ENCODE peak calls at places on chromosomes 13 and 19, in six cellular contexts. P, G, M, N, Y and U are unnamed samples.
A peak's percentile ranks its signal among the peaks of the same experiment; 100 is the strongest.

GRCh38 chr13:37646531-37646930 is 48.0 kb upstream of the POSTN start:
- DNase-seq in M (no peak), G (no peak), N (no peak), Y (no peak), P (no peak), U (no peak)

GRCh38 chr13:100394005-100394695 is 194.4 kb downstream of the GGACT start:
- DNase-seq in G (no peak), Y (peak; percentile 90), M (no peak), P (no peak), N (no peak), U (no peak)

GRCh38 chr13:72849571-72849970 is 67.6 kb downstream of the PIBF1 start:
- DNase-seq in P (no peak), Y (no peak), M (no peak), N (no peak), G (no peak), U (no peak)

GRCh38 chr13:110912651-110913051 is 2.2 kb downstream of the ANKRD10 start:
- DNase-seq in M (peak; percentile 38), G (no peak), N (no peak), P (no peak), Y (peak; percentile 13), U (no peak)

GRCh38 chr19:17616961-17617806 is 61.7 kb downstream of the COLGALT1 start:
- DNase-seq in P (no peak), M (peak; percentile 26), Y (peak; percentile 23), N (no peak), G (no peak), U (no peak)

GRCh38 chr19:30334841-30335240 is 37.3 kb upstream of the ZNF536 start:
- DNase-seq in N (no peak), M (no peak), P (no peak), G (no peak), Y (no peak), U (no peak)

GRCh38 chr19:14115761-14116160 is 1.8 kb downstream of the PRKACA start:
- DNase-seq in Y (no peak), N (no peak), P (no peak), M (no peak), G (no peak), U (no peak)

GRCh38 chr13:56586966-56587365 is 553.8 kb upstream of the PRR20A start:
- DNase-seq in G (no peak), M (no peak), P (no peak), Y (no peak), N (no peak), U (no peak)